ENCODE peak calls at places on chromosomes 13 and 19, in ten cellular contexts. One of them, this sample, is unnamed.

GRCh38 chr19:7926021-7926726 is at the start of gene CTXN1:
- DNase-seq in stomach: peak
- DNase-seq in endothelial cell: peak
- DNase-seq in MCF 10A: peak
- DNase-seq in GM12864: no peak
- DNase-seq in left lung: peak
- DNase-seq in stimulated activated CD4-positive, alpha-beta T cell treated with anti-CD3 and anti-CD28 coated beads, Interleukin-2, amount 100 ng/mL, for 48 hours: peak
- DNase-seq in NCI-H446: no peak
- DNase-seq in SW480: peak
- DNase-seq in EL: peak
- DNase-seq in this sample: peak

GRCh38 chr19:6239401-6239844 is 40.4 kb downstream of the MLLT1 start:
- DNase-seq in stomach: peak
- DNase-seq in endothelial cell: no peak
- DNase-seq in EL: no peak
- DNase-seq in NCI-H446: no peak
- DNase-seq in stimulated activated CD4-positive, alpha-beta T cell treated with anti-CD3 and anti-CD28 coated beads, Interleukin-2, amount 100 ng/mL, for 48 hours: peak
- DNase-seq in MCF 10A: peak
- DNase-seq in SW480: no peak
- DNase-seq in left lung: no peak
- DNase-seq in GM12864: no peak
- DNase-seq in this sample: peak

GRCh38 chr13:51620165-51620983 is 36.1 kb downstream of the WDFY2 start:
- DNase-seq in NCI-H446: no peak
- DNase-seq in left lung: no peak
- DNase-seq in endothelial cell: peak
- DNase-seq in EL: no peak
- DNase-seq in MCF 10A: no peak
- DNase-seq in stomach: no peak
- DNase-seq in SW480: peak
- DNase-seq in stimulated activated CD4-positive, alpha-beta T cell treated with anti-CD3 and anti-CD28 coated beads, Interleukin-2, amount 100 ng/mL, for 48 hours: no peak
- DNase-seq in GM12864: no peak
- DNase-seq in this sample: no peak

GRCh38 chr19:42497492-42498226 is 30.6 kb downstream of the CEACAM1 start:
- DNase-seq in stomach: peak
- DNase-seq in left lung: no peak
- DNase-seq in GM12864: peak
- DNase-seq in NCI-H446: no peak
- DNase-seq in endothelial cell: no peak
- DNase-seq in EL: no peak
- DNase-seq in MCF 10A: no peak
- DNase-seq in SW480: peak
- DNase-seq in stimulated activated CD4-positive, alpha-beta T cell treated with anti-CD3 and anti-CD28 coated beads, Interleukin-2, amount 100 ng/mL, for 48 hours: no peak
- DNase-seq in this sample: no peak

GRCh38 chr19:3556978-3557460 is 367 bp downstream of the MFSD12 start:
- DNase-seq in GM12864: no peak
- DNase-seq in endothelial cell: no peak
- DNase-seq in stimulated activated CD4-positive, alpha-beta T cell treated with anti-CD3 and anti-CD28 coated beads, Interleukin-2, amount 100 ng/mL, for 48 hours: peak
- DNase-seq in SW480: no peak
- DNase-seq in MCF 10A: peak
- DNase-seq in stomach: peak
- DNase-seq in left lung: no peak
- DNase-seq in EL: peak
- DNase-seq in NCI-H446: no peak
- DNase-seq in this sample: peak

GRCh38 chr19:46487178-46487801 is 8.4 kb downstream of the PNMA8B start:
- DNase-seq in MCF 10A: no peak
- DNase-seq in stomach: no peak
- DNase-seq in endothelial cell: no peak
- DNase-seq in EL: no peak
- DNase-seq in NCI-H446: no peak
- DNase-seq in SW480: no peak
- DNase-seq in left lung: no peak
- DNase-seq in GM12864: no peak
- DNase-seq in stimulated activated CD4-positive, alpha-beta T cell treated with anti-CD3 and anti-CD28 coated beads, Interleukin-2, amount 100 ng/mL, for 48 hours: no peak
- DNase-seq in this sample: no peak

GRCh38 chr13:32838985-32839384 is 177.2 kb upstream of the KL start:
- DNase-seq in stimulated activated CD4-positive, alpha-beta T cell treated with anti-CD3 and anti-CD28 coated beads, Interleukin-2, amount 100 ng/mL, for 48 hours: no peak
- DNase-seq in NCI-H446: no peak
- DNase-seq in GM12864: peak
- DNase-seq in SW480: no peak
- DNase-seq in MCF 10A: no peak
- DNase-seq in left lung: no peak
- DNase-seq in EL: no peak
- DNase-seq in stomach: peak
- DNase-seq in endothelial cell: peak
- DNase-seq in this sample: peak

GRCh38 chr13:20331949-20332348 is 99.8 kb upstream of the GJB6 start:
- DNase-seq in left lung: no peak
- DNase-seq in EL: no peak
- DNase-seq in MCF 10A: no peak
- DNase-seq in SW480: no peak
- DNase-seq in stimulated activated CD4-positive, alpha-beta T cell treated with anti-CD3 and anti-CD28 coated beads, Interleukin-2, amount 100 ng/mL, for 48 hours: no peak
- DNase-seq in GM12864: no peak
- DNase-seq in stomach: no peak
- DNase-seq in endothelial cell: no peak
- DNase-seq in NCI-H446: no peak
- DNase-seq in this sample: no peak

GRCh38 chr19:45363861-45364459 is 6.4 kb downstream of the ERCC2 start:
- DNase-seq in MCF 10A: no peak
- DNase-seq in stomach: no peak
- DNase-seq in left lung: no peak
- DNase-seq in EL: no peak
- DNase-seq in stimulated activated CD4-positive, alpha-beta T cell treated with anti-CD3 and anti-CD28 coated beads, Interleukin-2, amount 100 ng/mL, for 48 hours: no peak
- DNase-seq in SW480: no peak
- DNase-seq in GM12864: no peak
- DNase-seq in NCI-H446: no peak
- DNase-seq in endothelial cell: no peak
- DNase-seq in this sample: no peak

GRCh38 chr13:113554333-113554700 is 30.2 kb upstream of the TFDP1 start:
- DNase-seq in SW480: no peak
- DNase-seq in endothelial cell: no peak
- DNase-seq in GM12864: no peak
- DNase-seq in stomach: peak
- DNase-seq in stimulated activated CD4-positive, alpha-beta T cell treated with anti-CD3 and anti-CD28 coated beads, Interleukin-2, amount 100 ng/mL, for 48 hours: no peak
- DNase-seq in EL: no peak
- DNase-seq in MCF 10A: no peak
- DNase-seq in NCI-H446: no peak
- DNase-seq in left lung: no peak
- DNase-seq in this sample: no peak

GRCh38 chr19:3190470-3190770 is 4.7 kb downstream of the NCLN start:
- DNase-seq in GM12864: no peak
- DNase-seq in left lung: no peak
- DNase-seq in NCI-H446: no peak
- DNase-seq in EL: no peak
- DNase-seq in endothelial cell: no peak
- DNase-seq in SW480: no peak
- DNase-seq in MCF 10A: no peak
- DNase-seq in stimulated activated CD4-positive, alpha-beta T cell treated with anti-CD3 and anti-CD28 coated beads, Interleukin-2, amount 100 ng/mL, for 48 hours: no peak
- DNase-seq in stomach: no peak
- DNase-seq in this sample: no peak

GRCh38 chr19:47228168-47228936 is 2.6 kb downstream of the BBC3 start:
- DNase-seq in left lung: peak
- DNase-seq in endothelial cell: no peak
- DNase-seq in SW480: peak
- DNase-seq in NCI-H446: no peak
- DNase-seq in stomach: peak
- DNase-seq in GM12864: no peak
- DNase-seq in MCF 10A: peak
- DNase-seq in EL: peak
- DNase-seq in stimulated activated CD4-positive, alpha-beta T cell treated with anti-CD3 and anti-CD28 coated beads, Interleukin-2, amount 100 ng/mL, for 48 hours: no peak
- DNase-seq in this sample: no peak